ENCODE peak calls at places on chromosomes 3 and 15, in eight cellular contexts. B is A549; Q is NCI-H187 treated with DMSO at 0.1 percent for 48 hours; S is EL; D is NCI-H1092 treated with DMSO at 0.1 percent for 48 hours; G is activated T-cell treated with anti-CD3 and anti-CD28 coated beads, Interleukin-2, amount 50 U/mL, for 4 hours; J is brain microvascular endothelial cell; R is stimulated activated CD8-positive, alpha-beta memory T cell treated with anti-CD3 and anti-CD28 coated beads, Interleukin-7, amount 100 ng/mL, for 1 hour. M is an unnamed sample.

GRCh38 chr15:55589297-55589696 is 1.2 kb upstream of the PYGO1 start:
- DNase-seq in Q (no peak), B (no peak), S (peak), J (no peak), R (no peak), G (no peak), D (no peak), M (no peak)

GRCh38 chr15:72801590-72802345 is 18.2 kb upstream of the ADPGK start:
- DNase-seq in J (no peak), D (no peak), S (no peak), B (no peak), R (no peak), G (no peak), Q (no peak), M (no peak)

GRCh38 chr15:40650479-40650878 is 44.5 kb upstream of the RAD51 start:
- DNase-seq in B (no peak), S (no peak), Q (no peak), G (no peak), R (no peak), D (no peak), J (no peak), M (no peak)

GRCh38 chr3:45204136-45204535 is 22.0 kb downstream of the TMEM158 start:
- DNase-seq in Q (no peak), G (no peak), S (peak), D (no peak), B (peak), J (peak), R (no peak), M (no peak)

GRCh38 chr3:4716731-4717362 is 223.7 kb downstream of the ITPR1 start:
- DNase-seq in S (peak), D (no peak), B (no peak), G (no peak), J (peak), R (no peak), Q (no peak), M (no peak)

GRCh38 chr3:10447527-10448260 is 57.7 kb downstream of the ATP2B2 start:
- DNase-seq in S (no peak), B (no peak), G (no peak), Q (no peak), R (no peak), J (no peak), D (no peak), M (no peak)

GRCh38 chr3:126485131-126485530 is 9.4 kb upstream of the ZXDC start:
- DNase-seq in Q (no peak), S (no peak), G (no peak), J (no peak), R (no peak), B (no peak), D (no peak), M (no peak)

GRCh38 chr15:38685686-38686339 is 121.2 kb upstream of the RASGRP1 start:
- DNase-seq in S (no peak), B (no peak), J (no peak), R (no peak), Q (no peak), D (no peak), G (no peak), M (no peak)

GRCh38 chr15:88719654-88720053 is 80.8 kb downstream of the ISG20 start:
- DNase-seq in B (no peak), Q (no peak), D (no peak), R (no peak), G (no peak), J (no peak), S (no peak), M (no peak)